ENCODE peak calls at places on chromosomes 16 and 17, in seven cellular contexts. N is ELR, B is GM12892, L is A549, D is nucleus accumbens, F is NCI-H1930, M is SJSA1. K is an unnamed sample.

GRCh38 chr17:9261059-9262029 is 240.0 kb downstream of the NTN1 start:
- DNase-seq in F (no peak), D (no peak), M (no peak), B (no peak), N (no peak), L (no peak), K (no peak)

GRCh38 chr16:72739577-72739976 is 308.4 kb downstream of the ZFHX3 start:
- DNase-seq in L (no peak), D (no peak), B (no peak), N (peak; percentile 57), M (no peak), F (no peak), K (no peak)

GRCh38 chr16:69465083-69465721 is 40.8 kb downstream of the CYB5B start:
- DNase-seq in N (peak; percentile 82), M (no peak), L (no peak), F (no peak), D (no peak), B (no peak), K (no peak)

GRCh38 chr16:70470927-70471341 is 16.5 kb downstream of the FCSK start:
- DNase-seq in M (peak; percentile 49), N (peak; percentile 47), D (peak; percentile 23), B (no peak), L (peak; percentile 66), F (no peak), K (no peak)

GRCh38 chr17:64460955-64461354 is 12.0 kb downstream of the MILR1 start:
- DNase-seq in N (no peak), D (no peak), L (no peak), B (no peak), F (no peak), M (no peak), K (no peak)

GRCh38 chr17:49496183-49496865 is 1.2 kb downstream of the NGFR start:
- DNase-seq in F (peak; percentile 26), B (peak; percentile 92), L (peak; percentile 83), D (peak; percentile 26), N (peak; percentile 71), M (peak; percentile 72), K (peak; percentile 7)

GRCh38 chr17:32100971-32101631 is 41.2 kb upstream of the RHOT1 start:
- DNase-seq in L (no peak), M (no peak), N (no peak), B (no peak), F (no peak), D (no peak), K (no peak)

GRCh38 chr17:66777689-66778225 is 57.2 kb upstream of the CACNG5 start:
- DNase-seq in N (peak; percentile 7), M (no peak), L (no peak), D (peak; percentile 57), F (no peak), B (no peak), K (no peak)

GRCh38 chr17:81488276-81488860 is 24.2 kb downstream of the ACTG1 start:
- DNase-seq in N (peak; percentile 36), B (no peak), L (no peak), F (no peak), D (no peak), M (no peak), K (no peak)

GRCh38 chr17:67095803-67096202 is 51.4 kb downstream of the CACNG1 start:
- DNase-seq in L (no peak), N (peak; percentile 77), B (no peak), D (no peak), M (no peak), F (no peak), K (no peak)

GRCh38 chr16:79417465-79418093 is 183.0 kb downstream of the MAF start:
- DNase-seq in L (no peak), B (no peak), D (no peak), M (no peak), F (no peak), N (no peak), K (no peak)

GRCh38 chr17:63435681-63436522 is 10.2 kb downstream of the CYB561 start:
- DNase-seq in L (peak; percentile 48), D (no peak), F (no peak), B (peak; percentile 73), M (no peak), N (no peak), K (peak; percentile 61)

GRCh38 chr17:2385240-2386202 is 15.3 kb downstream of the MNT start:
- DNase-seq in D (no peak), N (no peak), B (no peak), L (no peak), M (no peak), F (no peak), K (no peak)

GRCh38 chr16:87552772-87553171 is 49.5 kb upstream of the JPH3 start:
- DNase-seq in N (peak; percentile 55), D (peak; percentile 58), L (no peak), B (no peak), M (no peak), F (no peak), K (no peak)

GRCh38 chr17:32266389-32267269 is 997 bp downstream of the RHBDL3 start:
- DNase-seq in N (no peak), B (no peak), D (no peak), M (no peak), L (no peak), F (no peak), K (no peak)

GRCh38 chr17:2705888-2706795 is 5.4 kb downstream of the CLUH start:
- DNase-seq in F (no peak), B (no peak), D (no peak), M (no peak), N (no peak), L (no peak), K (no peak)

GRCh38 chr16:51374346-51374745 is 223.3 kb upstream of the SALL1 start:
- DNase-seq in L (no peak), N (peak; percentile 72), M (peak; percentile 53), D (no peak), B (no peak), F (no peak), K (no peak)

GRCh38 chr17:68238894-68239293 is 8.9 kb upstream of the AMZ2 start:
- DNase-seq in F (no peak), D (no peak), M (no peak), L (no peak), B (no peak), N (no peak), K (no peak)

GRCh38 chr16:367333-367903 is 2.9 kb downstream of the MRPL28 start:
- DNase-seq in N (no peak), L (no peak), F (no peak), B (no peak), D (no peak), M (no peak), K (no peak)

GRCh38 chr16:67264277-67264676 is 15.1 kb upstream of the PLEKHG4 start:
- DNase-seq in N (peak; percentile 31), F (no peak), M (no peak), D (no peak), B (no peak), L (no peak), K (no peak)